ENCODE peak calls at places on chromosomes 16 and 17, in nine cellular contexts. N is stimulated activated CD4-positive, alpha-beta T cell treated with anti-CD3 and anti-CD28 coated beads, Interleukin-2, amount 100 ng/mL, for 4 hours; L is psoas muscle; V is substantia nigra; Y is effector CD4-positive, alpha-beta T cell; Q is activated CD8-positive, alpha-beta memory T cell treated with anti-CD3 and anti-CD28 coated beads for 1 hour; R is left cardiac atrium; T is brain microvascular endothelial cell; G is T-helper 1 cell. U is an unnamed sample.
A peak's percentile ranks its signal among the peaks of the same experiment; 100 is the strongest.

GRCh38 chr17:41107941-41108445 is 2.8 kb downstream of the KRTAP4-9 start:
- DNase-seq in N (no peak), L (no peak), V (no peak), Y (no peak), Q (no peak), R (no peak), T (no peak), G (no peak), U (no peak)

GRCh38 chr16:19595043-19595767 is 39.7 kb downstream of the VPS35L start:
- DNase-seq in N (no peak), L (no peak), V (no peak), Y (no peak), Q (no peak), R (peak; percentile 76), T (peak; percentile 94), G (no peak), U (peak; percentile 62)

GRCh38 chr17:19672009-19672837 is 23.7 kb downstream of the ALDH3A2 start:
- DNase-seq in N (no peak), L (peak; percentile 76), V (no peak), Y (no peak), Q (no peak), R (peak; percentile 64), T (no peak), G (no peak), U (peak; percentile 62)

GRCh38 chr17:61538480-61538879 is 52.5 kb downstream of the NACA2 start:
- DNase-seq in N (no peak), L (no peak), V (no peak), Y (no peak), Q (no peak), R (no peak), T (no peak), G (no peak), U (no peak)

GRCh38 chr17:41444186-41444585 is 3.4 kb upstream of the KRT38 start:
- DNase-seq in N (no peak), L (no peak), V (no peak), Y (no peak), Q (no peak), R (no peak), T (no peak), G (no peak), U (no peak)

GRCh38 chr16:35741546-35741945 is 2282.1 kb downstream of the TP53TG3F start:
- DNase-seq in N (no peak), L (no peak), V (no peak), Y (no peak), Q (no peak), R (no peak), T (no peak), G (no peak), U (no peak)

GRCh38 chr16:85916141-85916890 is 17.4 kb downstream of the IRF8 start:
- DNase-seq in N (no peak), L (no peak), V (no peak), Y (no peak), Q (no peak), R (peak; percentile 73), T (no peak), G (no peak), U (peak; percentile 92)

GRCh38 chr17:68777243-68777855 is 176.2 kb upstream of the FAM20A start:
- DNase-seq in N (no peak), L (peak; percentile 65), V (peak; percentile 26), Y (no peak), Q (no peak), R (peak; percentile 42), T (peak; percentile 71), G (no peak), U (peak; percentile 45)

GRCh38 chr17:80990921-80991644 is 558 bp upstream of the CHMP6 start:
- DNase-seq in N (no peak), L (no peak), V (no peak), Y (no peak), Q (no peak), R (no peak), T (no peak), G (no peak), U (no peak)

GRCh38 chr17:71975998-71976649 is 144.7 kb upstream of the SOX9 start:
- DNase-seq in N (no peak), L (peak; percentile 94), V (peak; percentile 47), Y (no peak), Q (no peak), R (peak; percentile 88), T (peak; percentile 95), G (no peak), U (peak; percentile 53)

GRCh38 chr17:44906010-44906646 is 6.9 kb upstream of the EFTUD2 start:
- DNase-seq in N (no peak), L (no peak), V (no peak), Y (no peak), Q (no peak), R (no peak), T (peak; percentile 80), G (no peak), U (no peak)

GRCh38 chr16:17305694-17306093 is 165.1 kb downstream of the XYLT1 start:
- DNase-seq in N (peak; percentile 4), L (no peak), V (no peak), Y (no peak), Q (no peak), R (no peak), T (no peak), G (no peak), U (no peak)

GRCh38 chr17:82887255-82888164 is 47.7 kb upstream of the ZNF750 start:
- DNase-seq in N (no peak), L (no peak), V (no peak), Y (no peak), Q (no peak), R (no peak), T (no peak), G (no peak), U (no peak)

GRCh38 chr17:29257756-29258155 is 11.1 kb downstream of the CRYBA1 start:
- DNase-seq in N (no peak), L (no peak), V (no peak), Y (no peak), Q (no peak), R (no peak), T (no peak), G (no peak), U (no peak)

GRCh38 chr16:30095166-30096078 is 591 bp downstream of the YPEL3 start:
- DNase-seq in N (no peak), L (no peak), V (no peak), Y (no peak), Q (no peak), R (no peak), T (no peak), G (no peak), U (no peak)

GRCh38 chr17:38454528-38454927 is 26.3 kb downstream of the ARHGAP23 start:
- DNase-seq in N (no peak), L (peak; percentile 97), V (peak; percentile 80), Y (no peak), Q (no peak), R (peak; percentile 92), T (peak; percentile 50), G (no peak), U (peak; percentile 63)

GRCh38 chr17:81902023-81902652 is at the start of gene NPB:
- DNase-seq in N (no peak), L (no peak), V (no peak), Y (no peak), Q (no peak), R (no peak), T (no peak), G (no peak), U (peak; percentile 49)

GRCh38 chr16:55324491-55325447 is 766 bp downstream of the IRX6 start:
- DNase-seq in N (no peak), L (no peak), V (no peak), Y (no peak), Q (no peak), R (no peak), T (no peak), G (no peak), U (no peak)

GRCh38 chr16:12083625-12084024 is 107.1 kb downstream of the SNX29 start:
- DNase-seq in N (no peak), L (no peak), V (no peak), Y (no peak), Q (no peak), R (no peak), T (no peak), G (no peak), U (no peak)

GRCh38 chr17:13462161-13462560 is 139.6 kb downstream of the HS3ST3A1 start:
- DNase-seq in N (no peak), L (no peak), V (no peak), Y (no peak), Q (no peak), R (no peak), T (no peak), G (no peak), U (no peak)

GRCh38 chr17:2837147-2837561 is 40.9 kb downstream of the RAP1GAP2 start:
- DNase-seq in N (peak; percentile 35), L (no peak), V (no peak), Y (peak; percentile 19), Q (no peak), R (no peak), T (no peak), G (peak; percentile 35), U (no peak)

GRCh38 chr16:84585886-84586285 is 32.0 kb downstream of the COTL1 start:
- DNase-seq in N (no peak), L (peak; percentile 59), V (peak; percentile 49), Y (no peak), Q (no peak), R (no peak), T (no peak), G (no peak), U (no peak)

GRCh38 chr16:17520567-17520966 is 49.8 kb upstream of the XYLT1 start:
- DNase-seq in N (no peak), L (no peak), V (no peak), Y (no peak), Q (no peak), R (no peak), T (no peak), G (no peak), U (no peak)

GRCh38 chr16:12339686-12340085 is 363.2 kb downstream of the SNX29 start:
- DNase-seq in N (no peak), L (no peak), V (no peak), Y (no peak), Q (no peak), R (no peak), T (peak; percentile 36), G (no peak), U (no peak)

GRCh38 chr17:4101127-4101798 is 41.6 kb downstream of the ZZEF1 start:
- DNase-seq in N (no peak), L (no peak), V (no peak), Y (no peak), Q (no peak), R (no peak), T (peak; percentile 45), G (no peak), U (no peak)

GRCh38 chr16:11170201-11170600 is 85.8 kb downstream of the SOCS1 start:
- DNase-seq in N (no peak), L (no peak), V (no peak), Y (no peak), Q (no peak), R (no peak), T (no peak), G (no peak), U (no peak)

GRCh38 chr16:9808210-9808609 is 374.0 kb downstream of the GRIN2A start:
- DNase-seq in N (no peak), L (no peak), V (no peak), Y (no peak), Q (no peak), R (no peak), T (no peak), G (no peak), U (no peak)